ENCODE peak calls at places on chromosome 17, in five cellular contexts. Y is breast epithelium, E is erythroblast, M is stomach, U is HCT116. I is an unnamed sample.

GRCh38 chr17:7702776-7703175 is 2.2 kb upstream of the EFNB3 start:
- DNase-seq in M (no peak), U (no peak), E (no peak), Y (no peak), I (no peak)

GRCh38 chr17:41723801-41724475 is 10.5 kb downstream of the HAP1 start:
- DNase-seq in Y (no peak), U (no peak), E (no peak), M (no peak), I (no peak)

GRCh38 chr17:39621523-39622379 is 5.0 kb upstream of the PPP1R1B start:
- DNase-seq in U (no peak), E (peak), M (peak), Y (peak), I (peak)

GRCh38 chr17:66426397-66427033 is 124.1 kb downstream of the PRKCA start:
- DNase-seq in U (peak), M (no peak), Y (no peak), E (peak), I (no peak)

GRCh38 chr17:50052822-50053653 is 2.9 kb upstream of the ITGA3 start:
- DNase-seq in Y (no peak), M (peak), E (no peak), U (no peak), I (no peak)

GRCh38 chr17:33506889-33507650 is 214.0 kb upstream of the ASIC2 start:
- DNase-seq in E (peak), U (no peak), Y (no peak), M (no peak), I (no peak)

GRCh38 chr17:31392002-31392855 is 754 bp downstream of the RAB11FIP4 start:
- DNase-seq in M (peak), U (no peak), Y (no peak), E (no peak), I (no peak)

GRCh38 chr17:42979511-42980273 is at the start of gene PTGES3L:
- DNase-seq in Y (no peak), E (peak), M (no peak), U (no peak), I (no peak)

GRCh38 chr17:47970725-47971511 is at the start of gene CDK5RAP3:
- DNase-seq in Y (peak), M (peak), U (peak), E (peak), I (peak)
- TF ChIP-seq POLR2A in Y (peak), M (no peak), U (peak), E (peak), I (peak)

GRCh38 chr17:56914641-56915263 is 903 bp upstream of the TRIM25 start:
- DNase-seq in E (peak), M (no peak), U (peak), Y (no peak), I (no peak)

GRCh38 chr17:56918916-56919315 is 5.1 kb upstream of the TRIM25 start:
- DNase-seq in Y (no peak), M (no peak), E (no peak), U (no peak), I (no peak)

GRCh38 chr17:56913867-56914640 is at the start of gene TRIM25:
- DNase-seq in Y (peak), E (peak), M (peak), U (peak), I (peak)

GRCh38 chr17:56913000-56913866 is 616 bp downstream of the TRIM25 start:
- DNase-seq in Y (no peak), U (no peak), M (no peak), E (peak), I (peak)

GRCh38 chr17:56917559-56918296 is 3.9 kb upstream of the TRIM25 start:
- DNase-seq in E (no peak), Y (no peak), U (no peak), M (no peak), I (no peak)
- TF ChIP-seq POLR2A in E (no peak), Y (no peak), U (no peak), M (no peak), I (no peak)

GRCh38 chr17:78173025-78173715 is 4.8 kb downstream of the SYNGR2 start:
- DNase-seq in E (no peak), M (no peak), Y (no peak), U (no peak), I (no peak)
- TF ChIP-seq POLR2A in E (peak), M (no peak), Y (no peak), U (no peak), I (no peak)

GRCh38 chr17:15493031-15493750 is 25.8 kb upstream of the CDRT4 start:
- DNase-seq in U (no peak), M (no peak), E (no peak), Y (no peak), I (no peak)

GRCh38 chr17:15492186-15492585 is 24.8 kb upstream of the CDRT4 start:
- DNase-seq in Y (no peak), E (peak), U (no peak), M (no peak), I (no peak)

GRCh38 chr17:15494821-15495220 is 27.4 kb upstream of the CDRT4 start:
- DNase-seq in E (no peak), M (no peak), Y (no peak), U (no peak), I (no peak)

GRCh38 chr17:15488557-15488956 is 21.1 kb upstream of the CDRT4 start:
- DNase-seq in U (no peak), M (no peak), Y (no peak), E (no peak), I (no peak)

GRCh38 chr17:15490634-15491261 is 23.3 kb upstream of the CDRT4 start:
- DNase-seq in E (peak), Y (no peak), U (peak), M (no peak), I (peak)
- TF ChIP-seq POLR2A in E (peak), Y (no peak), U (no peak), M (no peak), I (no peak)

DNA sequence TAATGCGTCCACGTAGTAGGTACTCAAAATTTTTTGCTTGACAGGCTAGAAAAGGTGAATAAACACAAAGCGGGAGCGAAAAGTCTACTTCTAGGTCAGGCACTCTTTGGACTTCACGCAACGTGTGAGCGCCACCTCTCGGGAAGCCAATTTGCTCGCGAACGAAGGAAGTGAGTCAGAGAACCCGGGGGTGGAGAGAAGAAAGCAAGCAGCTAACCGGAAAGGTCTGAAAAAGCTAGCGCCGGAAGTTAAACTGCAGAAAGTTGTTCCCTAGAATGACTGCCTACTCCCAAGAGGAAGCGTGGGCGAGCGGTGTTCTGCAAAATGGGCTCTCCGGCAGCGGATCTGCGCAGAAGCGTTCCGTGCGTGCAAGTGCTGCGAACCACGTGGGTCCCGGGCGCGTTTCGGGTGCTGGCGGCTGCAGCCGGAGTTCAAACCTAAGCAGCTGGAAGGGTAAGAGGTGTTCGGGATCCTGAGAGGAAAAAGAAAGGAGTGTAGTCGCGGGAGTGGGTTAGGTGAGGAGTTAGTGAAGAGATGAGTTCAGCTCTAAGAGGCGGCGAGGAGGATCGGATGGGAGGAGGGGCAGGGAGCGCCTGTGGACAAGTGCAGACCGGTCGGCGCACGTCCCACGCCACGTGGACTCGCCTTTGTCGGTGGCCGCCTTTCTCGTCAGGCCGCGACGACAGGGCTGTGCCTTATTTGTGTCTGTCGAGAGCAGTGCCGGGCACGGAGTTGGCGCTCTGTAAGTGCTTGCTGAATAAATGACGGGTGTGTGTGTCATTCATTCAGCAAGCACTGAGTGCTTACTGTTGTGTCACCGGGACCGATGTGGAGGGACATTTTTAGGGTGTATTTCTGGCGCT is at the start of gene NME1:
- DNase-seq in M (peak), Y (peak), U (peak), E (peak), I (peak)
- TF ChIP-seq POLR2A in M (no peak), Y (no peak), U (peak), E (peak), I (peak)

GRCh38 chr17:48996696-48997102 is 486 bp upstream of the IGF2BP1 start:
- DNase-seq in U (no peak), M (no peak), E (no peak), Y (no peak), I (no peak)

GRCh38 chr17:48998557-48999440 is 1.6 kb downstream of the IGF2BP1 start:
- DNase-seq in U (no peak), M (no peak), E (peak), Y (no peak), I (no peak)

GRCh38 chr17:48997103-48997826 is at the start of gene IGF2BP1:
- DNase-seq in E (peak), Y (no peak), U (no peak), M (no peak), I (no peak)

GRCh38 chr17:48995871-48996695 is 1.1 kb upstream of the IGF2BP1 start:
- DNase-seq in Y (no peak), E (peak), U (no peak), M (no peak), I (peak)

DNA sequence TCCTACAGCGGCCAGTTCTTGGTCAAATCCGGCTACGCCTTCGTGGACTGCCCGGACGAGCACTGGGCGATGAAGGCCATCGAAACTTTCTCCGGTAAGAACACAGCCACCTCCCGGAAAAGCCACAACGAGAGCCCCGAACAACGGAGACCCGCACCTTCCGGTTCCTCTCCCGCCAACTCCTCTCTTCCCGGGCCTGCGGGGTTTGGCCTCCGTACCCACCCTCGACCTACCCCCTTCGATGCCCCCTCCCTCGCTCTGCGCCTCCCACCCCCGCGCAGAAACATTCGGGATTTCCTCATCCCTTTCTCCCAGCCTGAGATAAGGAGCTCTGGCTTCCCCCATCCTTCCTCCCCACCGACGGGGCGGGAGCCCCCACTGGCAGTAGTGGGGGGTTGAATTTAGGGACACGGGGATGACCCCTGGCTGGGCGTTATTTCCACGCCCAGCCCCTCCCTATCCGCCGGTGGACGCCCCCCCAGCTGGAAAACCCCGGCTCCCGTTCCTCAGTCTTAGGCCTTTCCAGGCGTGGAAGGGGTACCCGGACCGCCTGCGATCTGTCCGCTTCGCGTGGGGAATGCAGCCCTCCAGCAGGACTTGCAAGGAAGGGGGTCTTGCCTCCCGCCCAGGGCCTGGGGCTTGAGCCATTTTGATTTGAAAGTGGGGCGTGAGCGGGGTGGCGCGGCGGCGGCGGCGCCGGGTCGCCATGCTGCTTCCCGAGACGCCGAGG is 807 bp downstream of the IGF2BP1 start:
- DNase-seq in M (no peak), U (no peak), Y (no peak), E (peak), I (no peak)
- TF ChIP-seq POLR2A in M (no peak), U (no peak), Y (no peak), E (no peak), I (peak)

I was measured in H54.